ENCODE peak calls at places on chromosome 19, in seven cellular contexts. One of them, this sample, is unnamed.

GRCh38 chr19:49441210-49441959 is at the start of gene SLC17A7:
- DNase-seq in NCI-H774: no peak
- DNase-seq in fibroblast of pulmonary artery: no peak
- DNase-seq in uterus: peak; percentile 72
- DNase-seq in T1000: no peak
- DNase-seq in naive thymus-derived CD4-positive, alpha-beta T cell: no peak
- DNase-seq in stimulated activated CD8-positive, alpha-beta memory T cell treated with anti-CD3 and anti-CD28 coated beads, Interleukin-15, amount 100 ng/mL, for 24 hours: no peak
- DNase-seq in this sample: no peak

GRCh38 chr19:5718579-5719273 is 1.2 kb downstream of the LONP1 start:
- DNase-seq in NCI-H774: no peak
- DNase-seq in fibroblast of pulmonary artery: peak; percentile 79
- DNase-seq in uterus: no peak
- DNase-seq in T1000: no peak
- DNase-seq in naive thymus-derived CD4-positive, alpha-beta T cell: no peak
- DNase-seq in stimulated activated CD8-positive, alpha-beta memory T cell treated with anti-CD3 and anti-CD28 coated beads, Interleukin-15, amount 100 ng/mL, for 24 hours: no peak
- DNase-seq in this sample: no peak

GRCh38 chr19:48844472-48844871 is 8.2 kb upstream of the HSD17B14 start:
- DNase-seq in NCI-H774: no peak
- DNase-seq in fibroblast of pulmonary artery: peak; percentile 60
- DNase-seq in uterus: no peak
- DNase-seq in T1000: no peak
- DNase-seq in naive thymus-derived CD4-positive, alpha-beta T cell: no peak
- DNase-seq in stimulated activated CD8-positive, alpha-beta memory T cell treated with anti-CD3 and anti-CD28 coated beads, Interleukin-15, amount 100 ng/mL, for 24 hours: no peak
- DNase-seq in this sample: no peak

GRCh38 chr19:1624458-1624857 is 19.2 kb upstream of the UQCR11 start:
- DNase-seq in NCI-H774: no peak
- DNase-seq in fibroblast of pulmonary artery: peak; percentile 49
- DNase-seq in uterus: peak; percentile 32
- DNase-seq in T1000: no peak
- DNase-seq in naive thymus-derived CD4-positive, alpha-beta T cell: peak; percentile 50
- DNase-seq in stimulated activated CD8-positive, alpha-beta memory T cell treated with anti-CD3 and anti-CD28 coated beads, Interleukin-15, amount 100 ng/mL, for 24 hours: no peak
- DNase-seq in this sample: peak; percentile 42

GRCh38 chr19:14835011-14835410 is at the start of the genes OR7A5 and OR7C1:
- DNase-seq in NCI-H774: no peak
- DNase-seq in fibroblast of pulmonary artery: no peak
- DNase-seq in uterus: no peak
- DNase-seq in T1000: no peak
- DNase-seq in naive thymus-derived CD4-positive, alpha-beta T cell: no peak
- DNase-seq in stimulated activated CD8-positive, alpha-beta memory T cell treated with anti-CD3 and anti-CD28 coated beads, Interleukin-15, amount 100 ng/mL, for 24 hours: no peak
- DNase-seq in this sample: no peak

GRCh38 chr19:33621811-33622504 is at the start of gene CHST8:
- DNase-seq in NCI-H774: peak; percentile 59
- DNase-seq in fibroblast of pulmonary artery: peak; percentile 16
- DNase-seq in uterus: no peak
- DNase-seq in T1000: no peak
- DNase-seq in naive thymus-derived CD4-positive, alpha-beta T cell: no peak
- DNase-seq in stimulated activated CD8-positive, alpha-beta memory T cell treated with anti-CD3 and anti-CD28 coated beads, Interleukin-15, amount 100 ng/mL, for 24 hours: no peak
- DNase-seq in this sample: peak; percentile 59

GRCh38 chr19:17332677-17333581 is 1.7 kb downstream of the ANO8 start:
- DNase-seq in NCI-H774: peak; percentile 16
- DNase-seq in fibroblast of pulmonary artery: peak; percentile 49
- DNase-seq in uterus: no peak
- DNase-seq in T1000: peak; percentile 49
- DNase-seq in naive thymus-derived CD4-positive, alpha-beta T cell: peak; percentile 52
- DNase-seq in stimulated activated CD8-positive, alpha-beta memory T cell treated with anti-CD3 and anti-CD28 coated beads, Interleukin-15, amount 100 ng/mL, for 24 hours: no peak
- DNase-seq in this sample: no peak

GRCh38 chr19:18152444-18152816 is 533 bp upstream of the PIK3R2 start:
- DNase-seq in NCI-H774: peak; percentile 84
- DNase-seq in fibroblast of pulmonary artery: peak; percentile 98
- DNase-seq in uterus: peak; percentile 98
- DNase-seq in T1000: peak; percentile 92
- DNase-seq in naive thymus-derived CD4-positive, alpha-beta T cell: peak; percentile 99
- DNase-seq in stimulated activated CD8-positive, alpha-beta memory T cell treated with anti-CD3 and anti-CD28 coated beads, Interleukin-15, amount 100 ng/mL, for 24 hours: peak; percentile 89
- DNase-seq in this sample: peak; percentile 95

GRCh38 chr19:28635962-28636629 is 576.9 kb downstream of the UQCRFS1 start:
- DNase-seq in NCI-H774: no peak
- DNase-seq in fibroblast of pulmonary artery: no peak
- DNase-seq in uterus: no peak
- DNase-seq in T1000: no peak
- DNase-seq in naive thymus-derived CD4-positive, alpha-beta T cell: no peak
- DNase-seq in stimulated activated CD8-positive, alpha-beta memory T cell treated with anti-CD3 and anti-CD28 coated beads, Interleukin-15, amount 100 ng/mL, for 24 hours: no peak
- DNase-seq in this sample: no peak

GRCh38 chr19:9847087-9847671 is 12.1 kb downstream of the PIN1 start:
- DNase-seq in NCI-H774: no peak
- DNase-seq in fibroblast of pulmonary artery: peak; percentile 93
- DNase-seq in uterus: peak; percentile 69
- DNase-seq in T1000: peak; percentile 25
- DNase-seq in naive thymus-derived CD4-positive, alpha-beta T cell: no peak
- DNase-seq in stimulated activated CD8-positive, alpha-beta memory T cell treated with anti-CD3 and anti-CD28 coated beads, Interleukin-15, amount 100 ng/mL, for 24 hours: no peak
- DNase-seq in this sample: no peak

GRCh38 chr19:54453921-54454780 is 5.2 kb downstream of the LENG8 start:
- DNase-seq in NCI-H774: no peak
- DNase-seq in fibroblast of pulmonary artery: no peak
- DNase-seq in uterus: no peak
- DNase-seq in T1000: no peak
- DNase-seq in naive thymus-derived CD4-positive, alpha-beta T cell: peak; percentile 4
- DNase-seq in stimulated activated CD8-positive, alpha-beta memory T cell treated with anti-CD3 and anti-CD28 coated beads, Interleukin-15, amount 100 ng/mL, for 24 hours: no peak
- DNase-seq in this sample: no peak

GRCh38 chr19:42282036-42282762 is 13.1 kb downstream of the CIC start:
- DNase-seq in NCI-H774: no peak
- DNase-seq in fibroblast of pulmonary artery: no peak
- DNase-seq in uterus: no peak
- DNase-seq in T1000: no peak
- DNase-seq in naive thymus-derived CD4-positive, alpha-beta T cell: peak; percentile 43
- DNase-seq in stimulated activated CD8-positive, alpha-beta memory T cell treated with anti-CD3 and anti-CD28 coated beads, Interleukin-15, amount 100 ng/mL, for 24 hours: no peak
- DNase-seq in this sample: no peak

GRCh38 chr19:1648926-1649541 is 3.4 kb downstream of the TCF3 start:
- DNase-seq in NCI-H774: no peak
- DNase-seq in fibroblast of pulmonary artery: no peak
- DNase-seq in uterus: no peak
- DNase-seq in T1000: no peak
- DNase-seq in naive thymus-derived CD4-positive, alpha-beta T cell: no peak
- DNase-seq in stimulated activated CD8-positive, alpha-beta memory T cell treated with anti-CD3 and anti-CD28 coated beads, Interleukin-15, amount 100 ng/mL, for 24 hours: no peak
- DNase-seq in this sample: no peak

GRCh38 chr19:7772752-7773291 is 9.8 kb downstream of the CLEC4M start:
- DNase-seq in NCI-H774: no peak
- DNase-seq in fibroblast of pulmonary artery: peak; percentile 25
- DNase-seq in uterus: no peak
- DNase-seq in T1000: no peak
- DNase-seq in naive thymus-derived CD4-positive, alpha-beta T cell: no peak
- DNase-seq in stimulated activated CD8-positive, alpha-beta memory T cell treated with anti-CD3 and anti-CD28 coated beads, Interleukin-15, amount 100 ng/mL, for 24 hours: no peak
- DNase-seq in this sample: no peak

GRCh38 chr19:31459430-31459829 is 110.2 kb upstream of the TSHZ3 start:
- DNase-seq in NCI-H774: no peak
- DNase-seq in fibroblast of pulmonary artery: no peak
- DNase-seq in uterus: no peak
- DNase-seq in T1000: no peak
- DNase-seq in naive thymus-derived CD4-positive, alpha-beta T cell: no peak
- DNase-seq in stimulated activated CD8-positive, alpha-beta memory T cell treated with anti-CD3 and anti-CD28 coated beads, Interleukin-15, amount 100 ng/mL, for 24 hours: no peak
- DNase-seq in this sample: no peak

GRCh38 chr19:24033962-24034342 is 53.0 kb upstream of the ZNF254 start:
- DNase-seq in NCI-H774: no peak
- DNase-seq in fibroblast of pulmonary artery: peak; percentile 68
- DNase-seq in uterus: peak; percentile 19
- DNase-seq in T1000: peak; percentile 24
- DNase-seq in naive thymus-derived CD4-positive, alpha-beta T cell: peak; percentile 10
- DNase-seq in stimulated activated CD8-positive, alpha-beta memory T cell treated with anti-CD3 and anti-CD28 coated beads, Interleukin-15, amount 100 ng/mL, for 24 hours: peak; percentile 1
- DNase-seq in this sample: no peak

GRCh38 chr19:24099829-24100228 is 12.8 kb downstream of the ZNF254 start:
- DNase-seq in NCI-H774: no peak
- DNase-seq in fibroblast of pulmonary artery: no peak
- DNase-seq in uterus: no peak
- DNase-seq in T1000: no peak
- DNase-seq in naive thymus-derived CD4-positive, alpha-beta T cell: no peak
- DNase-seq in stimulated activated CD8-positive, alpha-beta memory T cell treated with anti-CD3 and anti-CD28 coated beads, Interleukin-15, amount 100 ng/mL, for 24 hours: no peak
- DNase-seq in this sample: no peak

GRCh38 chr19:29561601-29562000 is 35.8 kb downstream of the VSTM2B start:
- DNase-seq in NCI-H774: no peak
- DNase-seq in fibroblast of pulmonary artery: no peak
- DNase-seq in uterus: no peak
- DNase-seq in T1000: no peak
- DNase-seq in naive thymus-derived CD4-positive, alpha-beta T cell: no peak
- DNase-seq in stimulated activated CD8-positive, alpha-beta memory T cell treated with anti-CD3 and anti-CD28 coated beads, Interleukin-15, amount 100 ng/mL, for 24 hours: no peak
- DNase-seq in this sample: no peak

GRCh38 chr19:10289167-10289835 is 451 bp upstream of the ICAM5 start:
- DNase-seq in NCI-H774: peak; percentile 51
- DNase-seq in fibroblast of pulmonary artery: peak; percentile 47
- DNase-seq in uterus: no peak
- DNase-seq in T1000: no peak
- DNase-seq in naive thymus-derived CD4-positive, alpha-beta T cell: peak; percentile 68
- DNase-seq in stimulated activated CD8-positive, alpha-beta memory T cell treated with anti-CD3 and anti-CD28 coated beads, Interleukin-15, amount 100 ng/mL, for 24 hours: no peak
- DNase-seq in this sample: no peak

GRCh38 chr19:38047048-38047435 is 140.0 kb downstream of the SIPA1L3 start:
- DNase-seq in NCI-H774: no peak
- DNase-seq in fibroblast of pulmonary artery: peak; percentile 30
- DNase-seq in uterus: no peak
- DNase-seq in T1000: no peak
- DNase-seq in naive thymus-derived CD4-positive, alpha-beta T cell: peak; percentile 14
- DNase-seq in stimulated activated CD8-positive, alpha-beta memory T cell treated with anti-CD3 and anti-CD28 coated beads, Interleukin-15, amount 100 ng/mL, for 24 hours: no peak
- DNase-seq in this sample: no peak

GRCh38 chr19:45113628-45114027 is 20.6 kb downstream of the PPP1R37 start:
- DNase-seq in NCI-H774: peak; percentile 91
- DNase-seq in fibroblast of pulmonary artery: no peak
- DNase-seq in uterus: no peak
- DNase-seq in T1000: no peak
- DNase-seq in naive thymus-derived CD4-positive, alpha-beta T cell: no peak
- DNase-seq in stimulated activated CD8-positive, alpha-beta memory T cell treated with anti-CD3 and anti-CD28 coated beads, Interleukin-15, amount 100 ng/mL, for 24 hours: no peak
- DNase-seq in this sample: no peak

GRCh38 chr19:46903458-46903857 is 42.7 kb downstream of the ARHGAP35 start:
- DNase-seq in NCI-H774: no peak
- DNase-seq in fibroblast of pulmonary artery: no peak
- DNase-seq in uterus: no peak
- DNase-seq in T1000: no peak
- DNase-seq in naive thymus-derived CD4-positive, alpha-beta T cell: no peak
- DNase-seq in stimulated activated CD8-positive, alpha-beta memory T cell treated with anti-CD3 and anti-CD28 coated beads, Interleukin-15, amount 100 ng/mL, for 24 hours: no peak
- DNase-seq in this sample: no peak

GRCh38 chr19:33102893-33103292 is 21.9 kb downstream of the GPATCH1 start:
- DNase-seq in NCI-H774: no peak
- DNase-seq in fibroblast of pulmonary artery: no peak
- DNase-seq in uterus: no peak
- DNase-seq in T1000: no peak
- DNase-seq in naive thymus-derived CD4-positive, alpha-beta T cell: no peak
- DNase-seq in stimulated activated CD8-positive, alpha-beta memory T cell treated with anti-CD3 and anti-CD28 coated beads, Interleukin-15, amount 100 ng/mL, for 24 hours: no peak
- DNase-seq in this sample: no peak

GRCh38 chr19:12792853-12793289 is 1.6 kb downstream of the JUNB start:
- DNase-seq in NCI-H774: no peak
- DNase-seq in fibroblast of pulmonary artery: no peak
- DNase-seq in uterus: no peak
- DNase-seq in T1000: no peak
- DNase-seq in naive thymus-derived CD4-positive, alpha-beta T cell: no peak
- DNase-seq in stimulated activated CD8-positive, alpha-beta memory T cell treated with anti-CD3 and anti-CD28 coated beads, Interleukin-15, amount 100 ng/mL, for 24 hours: no peak
- DNase-seq in this sample: no peak

GRCh38 chr19:19267305-19267704 is 5.8 kb downstream of the TM6SF2 start:
- DNase-seq in NCI-H774: no peak
- DNase-seq in fibroblast of pulmonary artery: no peak
- DNase-seq in uterus: no peak
- DNase-seq in T1000: no peak
- DNase-seq in naive thymus-derived CD4-positive, alpha-beta T cell: no peak
- DNase-seq in stimulated activated CD8-positive, alpha-beta memory T cell treated with anti-CD3 and anti-CD28 coated beads, Interleukin-15, amount 100 ng/mL, for 24 hours: no peak
- DNase-seq in this sample: no peak

GRCh38 chr19:57903298-57904174 is 12.9 kb downstream of the ZNF417 start:
- DNase-seq in NCI-H774: no peak
- DNase-seq in fibroblast of pulmonary artery: peak; percentile 71
- DNase-seq in uterus: no peak
- DNase-seq in T1000: no peak
- DNase-seq in naive thymus-derived CD4-positive, alpha-beta T cell: no peak
- DNase-seq in stimulated activated CD8-positive, alpha-beta memory T cell treated with anti-CD3 and anti-CD28 coated beads, Interleukin-15, amount 100 ng/mL, for 24 hours: no peak
- DNase-seq in this sample: no peak

GRCh38 chr19:39038098-39038497 is 5.7 kb upstream of the FBXO27 start:
- DNase-seq in NCI-H774: no peak
- DNase-seq in fibroblast of pulmonary artery: peak; percentile 47
- DNase-seq in uterus: no peak
- DNase-seq in T1000: no peak
- DNase-seq in naive thymus-derived CD4-positive, alpha-beta T cell: no peak
- DNase-seq in stimulated activated CD8-positive, alpha-beta memory T cell treated with anti-CD3 and anti-CD28 coated beads, Interleukin-15, amount 100 ng/mL, for 24 hours: no peak
- DNase-seq in this sample: no peak

GRCh38 chr19:13883665-13884064 is 6.7 kb downstream of the NANOS3 start:
- DNase-seq in NCI-H774: no peak
- DNase-seq in fibroblast of pulmonary artery: no peak
- DNase-seq in uterus: no peak
- DNase-seq in T1000: no peak
- DNase-seq in naive thymus-derived CD4-positive, alpha-beta T cell: no peak
- DNase-seq in stimulated activated CD8-positive, alpha-beta memory T cell treated with anti-CD3 and anti-CD28 coated beads, Interleukin-15, amount 100 ng/mL, for 24 hours: no peak
- DNase-seq in this sample: no peak

GRCh38 chr19:49637865-49638350 is 2.0 kb downstream of the RRAS start:
- DNase-seq in NCI-H774: no peak
- DNase-seq in fibroblast of pulmonary artery: peak; percentile 86
- DNase-seq in uterus: peak; percentile 85
- DNase-seq in T1000: peak; percentile 49
- DNase-seq in naive thymus-derived CD4-positive, alpha-beta T cell: no peak
- DNase-seq in stimulated activated CD8-positive, alpha-beta memory T cell treated with anti-CD3 and anti-CD28 coated beads, Interleukin-15, amount 100 ng/mL, for 24 hours: no peak
- DNase-seq in this sample: no peak

GRCh38 chr19:31496076-31496475 is 146.8 kb upstream of the TSHZ3 start:
- DNase-seq in NCI-H774: no peak
- DNase-seq in fibroblast of pulmonary artery: no peak
- DNase-seq in uterus: no peak
- DNase-seq in T1000: no peak
- DNase-seq in naive thymus-derived CD4-positive, alpha-beta T cell: no peak
- DNase-seq in stimulated activated CD8-positive, alpha-beta memory T cell treated with anti-CD3 and anti-CD28 coated beads, Interleukin-15, amount 100 ng/mL, for 24 hours: no peak
- DNase-seq in this sample: no peak

This sample was measured in progenitor cell of endocrine pancreas.